ENCODE peak calls at places on chromosomes 12 and 14, in four cellular contexts. M is dorsolateral prefrontal cortex, I is cardiac muscle cell, D is Karpas-422. C is an unnamed sample.

GRCh38 chr12:50065726-50066310 is 8.4 kb downstream of the ASIC1 start:
- DNase-seq in M (no peak), I (no peak), D (no peak), C (no peak)

GRCh38 chr14:75823334-75823733 is 158.5 kb downstream of the TGFB3 start:
- DNase-seq in M (no peak), I (no peak), D (no peak), C (no peak)

GRCh38 chr12:107903377-107904061 is 129.0 kb downstream of the ASCL4 start:
- DNase-seq in M (peak), I (peak), D (peak), C (no peak)

GRCh38 chr14:102356280-102356679 is 6.4 kb downstream of the CINP start:
- DNase-seq in M (no peak), I (no peak), D (no peak), C (no peak)

GRCh38 chr14:97206948-97207347 is 409.8 kb downstream of the VRK1 start:
- DNase-seq in M (no peak), I (no peak), D (no peak), C (no peak)

GRCh38 chr14:91649930-91650329 is 82.0 kb downstream of the CATSPERB start:
- DNase-seq in M (no peak), I (peak), D (peak), C (no peak)

GRCh38 chr14:72643317-72643801 is 250.5 kb downstream of the DPF3 start:
- DNase-seq in M (no peak), I (no peak), D (no peak), C (no peak)

GRCh38 chr12:118334939-118335567 is 37.7 kb downstream of the TAOK3 start:
- DNase-seq in M (no peak), I (no peak), D (no peak), C (no peak)

GRCh38 chr14:55739967-55740707 is 160.1 kb downstream of the KTN1 start:
- DNase-seq in M (no peak), I (no peak), D (no peak), C (no peak)

GRCh38 chr12:109944975-109945374 is 44.9 kb downstream of the TCHP start:
- DNase-seq in M (no peak), I (peak), D (no peak), C (no peak)

GRCh38 chr14:46734287-46734686 is 82.7 kb upstream of the RPL10L start:
- DNase-seq in M (no peak), I (no peak), D (no peak), C (no peak)

GRCh38 chr14:102445641-102446040 is 63.9 kb downstream of the ANKRD9 start:
- DNase-seq in M (no peak), I (no peak), D (no peak), C (no peak)

GRCh38 chr12:6182279-6182898 is 17.8 kb upstream of the CD9 start:
- DNase-seq in M (no peak), I (no peak), D (no peak), C (no peak)

GRCh38 chr14:82889701-82890100 is 1356.0 kb upstream of the SEL1L start:
- DNase-seq in M (no peak), I (no peak), D (no peak), C (no peak)

GRCh38 chr12:42609605-42610004 is 20.1 kb upstream of the PRICKLE1 start:
- DNase-seq in M (no peak), I (no peak), D (no peak), C (no peak)

GRCh38 chr14:78985668-78986073 is 815.5 kb downstream of the NRXN3 start:
- DNase-seq in M (no peak), I (no peak), D (no peak), C (no peak)

GRCh38 chr12:51886021-51886710 is 1.7 kb upstream of the ANKRD33 start:
- DNase-seq in M (no peak), I (no peak), D (no peak), C (no peak)

GRCh38 chr12:115752913-115753726 is 524.4 kb downstream of the MED13L start:
- DNase-seq in M (no peak), I (peak), D (peak), C (peak)

GRCh38 chr12:6090786-6091185 is 33.7 kb downstream of the VWF start:
- DNase-seq in M (no peak), I (no peak), D (no peak), C (no peak)

GRCh38 chr12:51954465-51955361 is 3.2 kb downstream of the ACVR1B start:
- DNase-seq in M (no peak), I (no peak), D (no peak), C (no peak)

GRCh38 chr12:4859478-4860210 is 50.1 kb upstream of the KCNA1 start:
- DNase-seq in M (no peak), I (peak), D (no peak), C (no peak)

DNA sequence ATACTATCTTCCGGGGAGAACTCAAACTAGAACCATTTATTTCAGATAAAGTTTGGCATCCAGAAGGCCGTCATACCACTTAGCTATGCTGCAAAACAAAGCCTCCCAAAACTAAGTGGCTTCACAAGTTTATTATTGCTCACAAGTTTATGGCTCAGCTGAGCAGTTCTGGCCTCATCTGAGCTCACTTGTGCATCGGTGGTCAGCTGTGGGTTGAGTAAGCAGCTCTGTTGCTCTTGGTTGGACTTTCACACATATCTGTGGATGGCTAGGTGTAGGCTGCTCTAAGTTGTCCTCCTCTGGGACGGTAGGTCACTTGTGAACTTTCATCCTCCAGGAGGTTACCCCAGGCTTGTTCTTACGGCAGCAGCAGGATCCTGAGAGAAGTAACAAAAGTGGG is 162.7 kb downstream of the BTG1 start:
- DNase-seq in M (no peak), I (no peak), D (no peak), C (no peak)
- H3K27ac ChIP-seq in M (no peak), I (no peak), D (no peak), C (no peak)

GRCh38 chr14:32230181-32230580 is 27.1 kb upstream of the RNU6-8 start:
- DNase-seq in M (no peak), I (no peak), D (no peak), C (no peak)
- H3K27ac ChIP-seq in M (no peak), I (no peak), D (no peak), C (no peak)

DNA sequence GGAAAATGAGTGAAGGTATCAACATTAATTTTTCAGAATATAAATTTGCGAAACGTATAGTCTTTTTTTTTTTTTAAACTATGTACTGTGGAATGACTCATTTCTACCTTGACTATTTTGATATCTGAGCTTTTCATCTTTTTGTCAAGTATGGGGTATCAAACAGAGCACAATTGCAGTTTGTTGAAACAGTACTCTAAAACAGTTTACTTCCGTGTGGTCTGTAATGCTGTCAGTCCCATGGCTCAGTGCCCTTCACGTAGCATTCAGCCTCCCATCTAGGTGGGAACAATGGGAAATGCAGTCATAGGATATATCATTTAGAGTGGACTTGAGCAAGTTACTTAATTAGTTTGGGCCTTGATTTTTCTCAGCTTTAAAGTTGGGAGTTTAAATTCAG is 139.5 kb downstream of the ERC1 start:
- DNase-seq in M (no peak), I (no peak), D (no peak), C (no peak)
- H3K27ac ChIP-seq in M (no peak), I (peak), D (no peak), C (no peak)

GRCh38 chr14:93317200-93317599 is 15.6 kb downstream of the BTBD7 start:
- DNase-seq in M (no peak), I (no peak), D (no peak), C (no peak)
- H3K27ac ChIP-seq in M (no peak), I (peak), D (no peak), C (no peak)

GRCh38 chr12:54356228-54356627 is 8.1 kb downstream of the GPR84 start:
- DNase-seq in M (no peak), I (no peak), D (no peak), C (no peak)
- H3K27ac ChIP-seq in M (peak), I (peak), D (no peak), C (no peak)

DNA sequence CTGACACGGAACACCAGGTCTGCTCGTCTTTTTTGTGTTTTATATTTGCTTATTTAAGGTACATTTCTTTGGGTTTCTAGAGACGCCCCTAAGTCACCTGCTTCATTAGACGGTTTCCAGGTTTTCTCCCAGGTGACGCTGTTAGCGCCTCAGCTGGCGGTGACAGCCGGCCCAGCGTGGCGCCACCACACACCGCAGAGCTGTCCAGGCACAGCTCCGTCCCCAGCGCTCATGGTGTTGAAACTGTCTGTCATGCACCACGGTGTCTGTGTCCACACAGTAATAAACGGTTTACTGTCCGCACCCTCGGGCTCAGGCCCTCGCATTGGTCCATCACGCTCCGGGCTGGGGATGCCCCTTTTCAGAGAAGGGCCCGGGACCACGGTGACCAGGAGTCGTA is 15.5 kb downstream of the DEGS2 start:
- DNase-seq in M (no peak), I (no peak), D (no peak), C (no peak)
- H3K27ac ChIP-seq in M (no peak), I (no peak), D (no peak), C (no peak)

GRCh38 chr12:58925111-58925732 is 4.9 kb upstream of the LRIG3 start:
- DNase-seq in M (no peak), I (no peak), D (no peak), C (no peak)
- H3K27ac ChIP-seq in M (no peak), I (no peak), D (no peak), C (no peak)

GRCh38 chr14:64759555-64759938 is 55.3 kb downstream of the PLEKHG3 start:
- DNase-seq in M (no peak), I (no peak), D (no peak), C (no peak)

GRCh38 chr14:64758711-64759554 is 54.7 kb downstream of the PLEKHG3 start:
- DNase-seq in M (no peak), I (no peak), D (no peak), C (no peak)

GRCh38 chr14:64757601-64758000 is 53.4 kb downstream of the PLEKHG3 start:
- DNase-seq in M (no peak), I (no peak), D (no peak), C (no peak)

GRCh38 chr14:64756712-64757111 is 52.5 kb downstream of the PLEKHG3 start:
- DNase-seq in M (no peak), I (no peak), D (no peak), C (no peak)

GRCh38 chr14:64758025-64758521 is 53.8 kb downstream of the PLEKHG3 start:
- DNase-seq in M (no peak), I (no peak), D (no peak), C (no peak)
- H3K27ac ChIP-seq in M (no peak), I (peak), D (no peak), C (no peak)

DNA sequence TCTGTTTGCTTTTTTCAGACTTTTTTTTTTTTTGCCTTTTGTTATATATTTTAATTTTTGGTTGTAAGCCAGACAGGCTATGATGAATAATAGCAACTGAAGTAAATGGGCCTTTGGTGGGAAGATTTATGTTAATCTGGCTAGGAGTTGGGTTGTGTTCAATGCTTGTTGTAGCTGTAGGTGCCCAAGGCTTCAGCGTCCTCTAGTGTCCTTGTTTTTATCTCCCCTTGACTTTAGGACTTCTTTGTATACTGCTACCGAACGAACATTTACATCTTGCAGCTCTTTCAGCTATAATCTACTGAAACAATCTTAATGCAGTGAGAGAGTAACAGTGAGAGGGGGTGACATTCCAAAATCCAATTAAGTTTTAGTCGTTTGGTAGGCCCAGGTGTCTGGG is 848.4 kb upstream of the FBXO33 start:
- DNase-seq in M (no peak), I (peak), D (no peak), C (no peak)
- H3K27ac ChIP-seq in M (no peak), I (no peak), D (no peak), C (no peak)

GRCh38 chr14:36663404-36664321 is 2.0 kb downstream of the PAX9 start:
- DNase-seq in M (no peak), I (no peak), D (no peak), C (no peak)
- H3K27ac ChIP-seq in M (no peak), I (no peak), D (no peak), C (no peak)

C was measured in Panc1.